ENCODE peak calls at places on chromosomes 3 and 15, in nine cellular contexts. U, X, G, W, F, R, I, S and L are unnamed samples.

GRCh38 chr3:112681822-112682325 is 40.9 kb upstream of the CCDC80 start:
- DNase-seq in R (peak; percentile 89), I (peak; percentile 48), X (no peak), G (no peak), U (peak; percentile 57), W (no peak), S (no peak), F (no peak), L (peak; percentile 19)

GRCh38 chr3:51709675-51710074 is 2.8 kb downstream of the GRM2 start:
- DNase-seq in X (no peak), I (no peak), S (peak; percentile 3), U (no peak), F (no peak), W (no peak), R (no peak), G (no peak), L (no peak)

GRCh38 chr3:122636697-122637096 is 43.9 kb upstream of the PARP14 start:
- DNase-seq in S (no peak), F (no peak), G (no peak), R (no peak), W (no peak), X (no peak), I (no peak), U (no peak), L (peak; percentile 83)

GRCh38 chr3:148203263-148204010 is 494.3 kb upstream of the AGTR1 start:
- DNase-seq in F (peak; percentile 67), X (no peak), S (no peak), R (no peak), W (no peak), G (no peak), I (no peak), U (peak; percentile 47), L (no peak)

GRCh38 chr15:38068600-38068999 is 134.2 kb downstream of the TMCO5A start:
- DNase-seq in I (no peak), R (no peak), F (no peak), U (no peak), S (no peak), X (no peak), G (no peak), W (no peak), L (no peak)

GRCh38 chr3:11602886-11603285 is 40.8 kb downstream of the VGLL4 start:
- DNase-seq in U (no peak), R (no peak), S (no peak), X (no peak), G (no peak), F (no peak), I (no peak), W (no peak), L (no peak)

GRCh38 chr3:178420033-178420432 is 116.2 kb upstream of the KCNMB2 start:
- DNase-seq in I (no peak), X (no peak), G (no peak), R (no peak), U (peak; percentile 40), F (no peak), S (no peak), W (no peak), L (no peak)

GRCh38 chr15:27796405-27797085 is 302.6 kb downstream of the OCA2 start:
- DNase-seq in I (no peak), U (no peak), G (no peak), F (no peak), R (no peak), S (no peak), X (no peak), W (no peak), L (no peak)

GRCh38 chr15:75779504-75779903 is 63.7 kb upstream of the UBE2Q2 start:
- DNase-seq in S (no peak), G (no peak), I (no peak), X (no peak), W (no peak), U (no peak), F (no peak), R (no peak), L (peak; percentile 23)

GRCh38 chr3:15262021-15262420 is 56.0 kb downstream of the CAPN7 start:
- DNase-seq in X (no peak), W (peak; percentile 37), G (no peak), U (no peak), I (no peak), S (no peak), F (no peak), R (no peak), L (no peak)

GRCh38 chr3:87733671-87734367 is 325.0 kb downstream of the CGGBP1 start:
- DNase-seq in R (no peak), U (no peak), F (peak; percentile 35), X (no peak), I (no peak), G (no peak), W (no peak), S (no peak), L (peak; percentile 49)

GRCh38 chr15:39698444-39699390 is 83.9 kb downstream of the FSIP1 start:
- DNase-seq in I (no peak), U (no peak), W (no peak), G (no peak), F (no peak), S (no peak), X (no peak), R (no peak), L (no peak)

GRCh38 chr15:39700301-39700700 is 82.3 kb downstream of the FSIP1 start:
- DNase-seq in F (no peak), X (no peak), W (no peak), S (no peak), U (no peak), I (no peak), G (no peak), R (no peak), L (no peak)

GRCh38 chr15:39699531-39700110 is 83.0 kb downstream of the FSIP1 start:
- DNase-seq in U (peak; percentile 15), R (no peak), W (no peak), X (no peak), G (no peak), F (no peak), I (no peak), S (no peak), L (no peak)

GRCh38 chr15:39692464-39693327 is 89.9 kb downstream of the FSIP1 start:
- DNase-seq in S (no peak), X (no peak), F (peak; percentile 68), G (no peak), U (no peak), I (no peak), W (no peak), R (peak; percentile 30), L (peak; percentile 46)

GRCh38 chr15:39695793-39696192 is 86.8 kb downstream of the FSIP1 start:
- DNase-seq in R (no peak), F (no peak), G (no peak), X (no peak), I (no peak), S (no peak), W (no peak), U (no peak), L (peak; percentile 27)
- TF ChIP-seq CTCF in R (no peak), F (no peak), G (no peak), X (no peak), I (no peak), S (no peak), W (no peak), U (no peak), L (no peak)

DNA sequence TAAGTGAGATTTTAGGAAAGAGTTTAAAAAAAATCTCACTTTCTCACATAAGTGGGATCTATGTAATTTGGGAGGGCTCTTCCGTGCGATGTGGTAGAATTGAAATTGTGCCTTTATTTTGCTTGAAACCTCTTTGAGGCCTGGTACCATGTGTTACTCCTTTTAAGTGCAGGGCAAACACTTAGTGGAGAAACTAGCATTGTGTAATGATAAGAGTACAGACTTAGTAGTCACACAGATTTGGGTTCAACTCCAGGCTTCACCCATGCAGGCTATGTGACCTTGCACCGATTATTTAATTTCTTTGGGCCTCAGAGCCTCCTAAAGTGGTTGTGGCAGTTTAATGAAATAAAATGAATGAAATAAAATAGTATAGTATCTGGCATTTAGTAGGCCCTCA is 2.4 kb downstream of the PSMA4 start:
- DNase-seq in W (no peak), G (no peak), X (no peak), F (no peak), I (no peak), U (no peak), S (no peak), R (no peak), L (no peak)
- H3K4me3 ChIP-seq in W (no peak overlapping the region), G (no peak overlapping the region), X (no peak overlapping the region), F (peak overlapping the region; percentile 98), I (no peak overlapping the region), U (no peak overlapping the region), S (no peak overlapping the region), R (no peak overlapping the region), L (no peak overlapping the region)

DNA sequence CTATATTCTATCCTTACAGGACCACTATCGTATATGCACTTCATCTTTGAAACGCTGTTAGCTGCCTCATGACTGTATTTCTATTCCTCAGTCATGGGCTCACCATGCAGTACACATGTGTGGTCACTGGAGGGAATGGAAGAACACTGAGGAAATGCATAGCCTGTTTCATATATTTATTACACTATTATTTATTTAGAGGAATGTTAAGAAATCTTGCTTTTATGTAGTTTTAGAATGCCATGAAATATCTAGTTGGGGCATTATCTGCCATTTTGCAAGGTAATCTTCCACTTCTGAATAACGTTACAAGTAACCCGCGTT is 155.7 kb downstream of the IGF1R start:
- DNase-seq in G (no peak), F (no peak), S (no peak), U (peak; percentile 18), W (no peak), I (no peak), X (no peak), R (no peak), L (no peak)
- TF ChIP-seq CTCF in G (peak; percentile 7), F (peak; percentile 58), S (no peak), U (peak; percentile 26), W (no peak), I (peak; percentile 43), X (no peak), R (no peak), L (peak; percentile 23)

GRCh38 chr15:39646425-39646824 is 65.5 kb downstream of the THBS1 start:
- DNase-seq in I (no peak), R (no peak), F (no peak), X (no peak), G (no peak), S (no peak), W (no peak), U (no peak), L (no peak)

GRCh38 chr15:39651295-39651694 is 70.4 kb downstream of the THBS1 start:
- DNase-seq in I (no peak), S (no peak), R (no peak), X (no peak), G (no peak), U (no peak), W (no peak), F (no peak), L (no peak)

GRCh38 chr15:39645976-39646257 is 65.0 kb downstream of the THBS1 start:
- DNase-seq in X (no peak), F (no peak), S (no peak), I (no peak), W (no peak), U (no peak), R (no peak), G (no peak), L (no peak)

GRCh38 chr15:39645138-39645975 is 64.5 kb downstream of the THBS1 start:
- DNase-seq in U (no peak), I (no peak), G (no peak), X (no peak), F (peak; percentile 50), W (peak; percentile 56), R (no peak), S (no peak), L (no peak)

DNA sequence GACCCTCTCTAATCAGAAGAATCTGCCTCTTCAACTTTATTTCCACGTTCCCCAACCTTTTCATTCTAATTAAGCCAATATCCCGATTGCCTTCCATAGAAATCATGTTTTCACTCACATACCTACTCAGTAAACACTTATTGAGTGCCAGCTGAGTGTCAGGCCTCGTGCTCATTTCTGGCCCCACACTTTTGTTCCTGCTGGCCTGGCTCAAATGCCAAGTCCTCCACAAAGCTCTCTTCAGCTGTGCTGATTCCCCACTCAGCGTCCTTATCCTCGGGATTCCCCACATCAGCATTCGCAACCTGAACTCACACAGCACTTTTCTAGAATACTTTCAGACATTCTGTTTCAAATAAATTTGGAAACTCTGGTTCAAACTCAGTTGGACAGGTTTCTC is 68.9 kb downstream of the THBS1 start:
- DNase-seq in U (no peak), R (no peak), X (no peak), F (no peak), G (no peak), I (no peak), W (no peak), S (no peak), L (no peak)
- H3K4me3 ChIP-seq in U (no peak overlapping the region), R (no peak overlapping the region), X (no peak overlapping the region), F (no peak overlapping the region), G (no peak overlapping the region), I (no peak overlapping the region), W (no peak overlapping the region), S (no peak overlapping the region), L (no peak overlapping the region)